ENCODE peak calls at places on chromosome 5, in seven cellular contexts. Z, N, U, X, D, M and B are unnamed samples.

GRCh38 chr5:126812199-126812570 is 35.2 kb downstream of the LMNB1 start:
- DNase-seq in Z (no peak), N (no peak), U (no peak), X (no peak), D (no peak), M (no peak), B (no peak)

GRCh38 chr5:157592594-157592993 is 17.0 kb upstream of the ADAM19 start:
- DNase-seq in Z (peak), N (no peak), U (no peak), X (no peak), D (no peak), M (no peak), B (no peak)

GRCh38 chr5:79333852-79334557 is 98.1 kb downstream of the JMY start:
- DNase-seq in Z (no peak), N (no peak), U (no peak), X (no peak), D (no peak), M (no peak), B (peak)

GRCh38 chr5:66829826-66830225 is 233.6 kb downstream of the MAST4 start:
- DNase-seq in Z (no peak), N (no peak), U (no peak), X (no peak), D (peak), M (no peak), B (no peak)

GRCh38 chr5:96354237-96354636 is 78.8 kb downstream of the PCSK1 start:
- DNase-seq in Z (no peak), N (no peak), U (no peak), X (no peak), D (no peak), M (no peak), B (no peak)

GRCh38 chr5:90301248-90301647 is 108.3 kb downstream of the CETN3 start:
- DNase-seq in Z (peak), N (no peak), U (no peak), X (no peak), D (no peak), M (no peak), B (no peak)

GRCh38 chr5:55568629-55569512 is 34.1 kb upstream of the PLPP1 start:
- DNase-seq in Z (no peak), N (no peak), U (no peak), X (no peak), D (peak), M (no peak), B (no peak)

GRCh38 chr5:71861682-71862457 is 142.8 kb downstream of the CARTPT start:
- DNase-seq in Z (no peak), N (no peak), U (no peak), X (no peak), D (no peak), M (no peak), B (no peak)

GRCh38 chr5:136432705-136433104 is 67.4 kb upstream of the TRPC7 start:
- DNase-seq in Z (no peak), N (no peak), U (no peak), X (no peak), D (no peak), M (no peak), B (no peak)

GRCh38 chr5:100406640-100407039 is 128.5 kb upstream of the FAM174A start:
- DNase-seq in Z (no peak), N (no peak), U (peak), X (no peak), D (no peak), M (no peak), B (no peak)

GRCh38 chr5:34053133-34053532 is 10.1 kb upstream of the C1QTNF3 start:
- DNase-seq in Z (no peak), N (no peak), U (no peak), X (no peak), D (peak), M (no peak), B (no peak)

GRCh38 chr5:54838843-54839242 is 146.6 kb downstream of the ESM1 start:
- DNase-seq in Z (no peak), N (no peak), U (no peak), X (no peak), D (no peak), M (no peak), B (no peak)

GRCh38 chr5:77957931-77958476 is 181.9 kb upstream of the TBCA start:
- DNase-seq in Z (no peak), N (no peak), U (peak), X (no peak), D (no peak), M (no peak), B (peak)

GRCh38 chr5:62315376-62316049 is 9.5 kb downstream of the KIF2A start:
- DNase-seq in Z (no peak), N (no peak), U (no peak), X (no peak), D (peak), M (no peak), B (no peak)

GRCh38 chr5:168480601-168481000 is 5.7 kb upstream of the RARS1 start:
- DNase-seq in Z (no peak), N (no peak), U (no peak), X (no peak), D (no peak), M (no peak), B (no peak)

GRCh38 chr5:173324115-173325001 is 3.9 kb downstream of the STC2 start:
- DNase-seq in Z (no peak), N (no peak), U (peak), X (no peak), D (peak), M (no peak), B (peak)